ENCODE peak calls at places on chromosomes 16 and 17, in four cellular contexts. G is RWPE2, O is neuronal stem cell, V is mammary epithelial cell. I is an unnamed sample. For H3K9me3, the result is how much of the 10 kb centered on the place peaks cover.

GRCh38 chr16:80620656-80621605 is 80.1 kb downstream of the DYNLRB2 start:
- DNase-seq in G (no peak), O (no peak), V (no peak), I (no peak)

GRCh38 chr17:57369509-57369945 is 113.2 kb downstream of the MSI2 start:
- DNase-seq in G (no peak), O (no peak), V (peak), I (no peak)

GRCh38 chr17:68011199-68011665 is 15.0 kb upstream of the C17orf58 start:
- DNase-seq in G (no peak), O (peak), V (no peak), I (peak)

GRCh38 chr16:28531777-28532744 is 6.7 kb downstream of the NUPR1 start:
- DNase-seq in G (no peak), O (peak), V (no peak), I (no peak)

GRCh38 chr17:17166446-17166845 is 39.7 kb downstream of the PLD6 start:
- DNase-seq in G (no peak), O (no peak), V (no peak), I (no peak)

GRCh38 chr16:17460890-17461289 is 9.9 kb downstream of the XYLT1 start:
- DNase-seq in G (no peak), O (no peak), V (no peak), I (no peak)

GRCh38 chr17:46758614-46759013 is 59.9 kb downstream of the WNT3 start:
- DNase-seq in G (no peak), O (no peak), V (no peak), I (no peak)

GRCh38 chr17:77560417-77560816 is 398.1 kb upstream of the TNRC6C start:
- DNase-seq in G (no peak), O (no peak), V (no peak), I (no peak)

GRCh38 chr17:10121971-10122707 is 76.3 kb downstream of the GAS7 start:
- DNase-seq in G (no peak), O (no peak), V (no peak), I (no peak)

GRCh38 chr17:6028294-6028693 is 41.9 kb upstream of the WSCD1 start:
- DNase-seq in G (no peak), O (no peak), V (no peak), I (no peak)

GRCh38 chr17:50488880-50489279 is 10.2 kb downstream of the RSAD1 start:
- DNase-seq in G (no peak), O (no peak), V (no peak), I (no peak)

GRCh38 chr17:79830303-79830702 is 8.9 kb downstream of the CBX4 start:
- DNase-seq in G (no peak), O (no peak), V (no peak), I (no peak)

GRCh38 chr17:5896215-5896614 is 174.0 kb upstream of the WSCD1 start:
- DNase-seq in G (no peak), O (no peak), V (no peak), I (no peak)

GRCh38 chr16:72455743-72456659 is 284.0 kb upstream of the PMFBP1 start:
- DNase-seq in G (no peak), O (no peak), V (peak), I (no peak)
- H3K9me3 ChIP-seq in G (under half), O (under half), V (under half), I (under half)

GRCh38 chr17:49180998-49181635 is 29.3 kb downstream of the GNGT2 start:
- DNase-seq in G (no peak), O (no peak), V (no peak), I (no peak)
- H3K9me3 ChIP-seq in G (under half), O (under half), V (under half), I (under half)

GRCh38 chr16:35753559-35754390 is 2294.4 kb downstream of the TP53TG3F start:
- DNase-seq in G (no peak), O (no peak), V (no peak), I (no peak)
- H3K9me3 ChIP-seq in G (under half), O (under half), V (under half), I (under half)

GRCh38 chr17:3398310-3398709 is at the start of gene OR1E1:
- DNase-seq in G (no peak), O (no peak), V (no peak), I (no peak)
- H3K9me3 ChIP-seq in G (under half), O (under half), V (under half), I (under half)

GRCh38 chr16:35561346-35561745 is 2101.9 kb downstream of the TP53TG3F start:
- DNase-seq in G (no peak), O (no peak), V (no peak), I (no peak)

GRCh38 chr16:35560637-35560984 is 2101.2 kb downstream of the TP53TG3F start:
- DNase-seq in G (no peak), O (no peak), V (no peak), I (no peak)

GRCh38 chr16:35562919-35563318 is 2103.5 kb downstream of the TP53TG3F start:
- DNase-seq in G (no peak), O (no peak), V (no peak), I (no peak)

GRCh38 chr16:35564148-35564547 is 2104.7 kb downstream of the TP53TG3F start:
- DNase-seq in G (no peak), O (no peak), V (no peak), I (no peak)

DNA sequence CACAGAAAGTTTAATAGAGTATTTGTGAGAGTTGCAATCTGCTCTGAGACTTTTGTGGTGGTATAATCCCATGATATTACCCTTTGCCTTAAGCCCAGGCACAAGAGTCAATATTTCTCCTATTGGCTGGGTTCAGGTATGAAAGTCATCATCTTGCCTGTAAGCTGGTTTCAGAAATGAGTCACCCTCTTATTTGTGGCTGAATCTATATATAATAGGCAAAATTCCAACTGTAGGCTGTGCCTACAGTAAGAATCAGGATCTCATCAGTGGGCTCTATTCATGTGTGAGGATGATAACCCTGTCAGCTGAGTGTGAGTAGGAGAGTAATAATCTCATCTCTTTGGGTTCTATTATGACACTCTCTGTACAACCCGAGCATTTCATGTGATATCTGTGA is 2103.1 kb downstream of the TP53TG3F start:
- DNase-seq in G (no peak), O (no peak), V (no peak), I (no peak)
- H3K9me3 ChIP-seq in G (under half), O (under half), V (under half), I (under half)

GRCh38 chr16:10338426-10338825 is 47.4 kb upstream of the ATF7IP2 start:
- DNase-seq in G (no peak), O (no peak), V (peak), I (no peak)
- H3K9me3 ChIP-seq in G (under half), O (under half), V (under half), I (under half)

DNA sequence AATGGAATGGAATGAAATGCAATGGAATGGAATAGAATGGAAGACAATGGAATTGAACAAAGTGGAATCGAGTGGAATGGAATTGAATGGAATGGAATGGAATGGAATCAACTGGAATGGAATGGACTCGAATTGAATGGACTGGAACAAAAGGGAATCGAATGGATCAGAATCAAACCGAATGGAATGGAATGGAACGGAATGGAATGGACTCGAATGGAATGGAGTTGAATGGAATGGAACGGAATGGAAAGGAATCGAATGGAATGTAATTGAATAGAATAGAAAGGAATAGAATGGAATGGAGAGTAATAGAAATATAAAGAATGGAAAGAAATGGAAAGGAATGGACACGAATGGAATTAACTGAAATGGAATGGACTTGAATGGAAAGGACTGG is 475.2 kb upstream of the WSB1 start:
- DNase-seq in G (no peak), O (peak), V (peak), I (no peak)
- H3K9me3 ChIP-seq in G (under half), O (under half), V (half or more), I (under half)

GRCh38 chr16:35746963-35747657 is 2287.7 kb downstream of the TP53TG3F start:
- DNase-seq in G (no peak), O (no peak), V (no peak), I (no peak)
- H3K9me3 ChIP-seq in G (under half), O (under half), V (under half), I (under half)

GRCh38 chr17:54518706-54519105 is 381.9 kb upstream of the TOM1L1 start:
- DNase-seq in G (no peak), O (no peak), V (no peak), I (no peak)

GRCh38 chr17:54521137-54521536 is 379.5 kb upstream of the TOM1L1 start:
- DNase-seq in G (no peak), O (no peak), V (no peak), I (no peak)

GRCh38 chr17:54527941-54528340 is 372.7 kb upstream of the TOM1L1 start:
- DNase-seq in G (no peak), O (no peak), V (no peak), I (no peak)

GRCh38 chr17:54530398-54530797 is 370.3 kb upstream of the TOM1L1 start:
- DNase-seq in G (no peak), O (no peak), V (no peak), I (no peak)

GRCh38 chr17:54524501-54524900 is 376.2 kb upstream of the TOM1L1 start:
- DNase-seq in G (no peak), O (no peak), V (no peak), I (no peak)
- H3K9me3 ChIP-seq in G (under half), O (under half), V (under half), I (under half)

I was measured in T-helper 17 cell.